ENCODE peak calls at places on chromosome 10, in nine cellular contexts. One of them, this sample, is unnamed. For H3K27me3, the result is how much of the 10 kb centered on the place peaks cover.

GRCh38 chr10:13725594-13725993 is 138.8 kb downstream of the PRPF18 start:
- DNase-seq in colonic mucosa: no peak
- DNase-seq in CD8-positive, alpha-beta T cell: no peak
- DNase-seq in left ventricle myocardium inferior: no peak
- DNase-seq in heart right ventricle: no peak
- DNase-seq in CD8-positive, alpha-beta memory T cell: no peak
- DNase-seq in A673: no peak
- DNase-seq in GM23248: no peak
- DNase-seq in keratinocyte: no peak
- DNase-seq in this sample: no peak

GRCh38 chr10:28291881-28292297 is 11.0 kb downstream of the MPP7 start:
- DNase-seq in CD8-positive, alpha-beta memory T cell: no peak
- DNase-seq in heart right ventricle: no peak
- DNase-seq in left ventricle myocardium inferior: no peak
- DNase-seq in A673: no peak
- DNase-seq in keratinocyte: peak
- DNase-seq in CD8-positive, alpha-beta T cell: no peak
- DNase-seq in GM23248: peak
- DNase-seq in colonic mucosa: no peak
- DNase-seq in this sample: no peak

GRCh38 chr10:47410862-47411261 is 26.8 kb upstream of the ZNF488 start:
- DNase-seq in colonic mucosa: no peak
- DNase-seq in A673: no peak
- DNase-seq in heart right ventricle: no peak
- DNase-seq in left ventricle myocardium inferior: no peak
- DNase-seq in CD8-positive, alpha-beta memory T cell: no peak
- DNase-seq in CD8-positive, alpha-beta T cell: no peak
- DNase-seq in GM23248: no peak
- DNase-seq in keratinocyte: no peak
- DNase-seq in this sample: no peak

GRCh38 chr10:49298990-49299815 is at the start of gene C10orf71:
- DNase-seq in left ventricle myocardium inferior: peak
- DNase-seq in A673: no peak
- DNase-seq in CD8-positive, alpha-beta T cell: no peak
- DNase-seq in GM23248: no peak
- DNase-seq in colonic mucosa: no peak
- DNase-seq in keratinocyte: no peak
- DNase-seq in heart right ventricle: peak
- DNase-seq in CD8-positive, alpha-beta memory T cell: no peak
- DNase-seq in this sample: no peak

GRCh38 chr10:115866174-115866573 is 406.8 kb downstream of the GFRA1 start:
- DNase-seq in colonic mucosa: no peak
- DNase-seq in A673: no peak
- DNase-seq in keratinocyte: no peak
- DNase-seq in heart right ventricle: no peak
- DNase-seq in CD8-positive, alpha-beta memory T cell: no peak
- DNase-seq in left ventricle myocardium inferior: no peak
- DNase-seq in GM23248: no peak
- DNase-seq in CD8-positive, alpha-beta T cell: no peak
- DNase-seq in this sample: no peak

GRCh38 chr10:119268871-119269506 is 61.6 kb downstream of the GRK5 start:
- DNase-seq in GM23248: no peak
- DNase-seq in A673: no peak
- DNase-seq in CD8-positive, alpha-beta memory T cell: peak
- DNase-seq in heart right ventricle: no peak
- DNase-seq in colonic mucosa: no peak
- DNase-seq in CD8-positive, alpha-beta T cell: peak
- DNase-seq in left ventricle myocardium inferior: no peak
- DNase-seq in keratinocyte: no peak
- DNase-seq in this sample: peak

GRCh38 chr10:46297406-46298204 is 10.8 kb downstream of the ANTXRL start:
- DNase-seq in colonic mucosa: no peak
- DNase-seq in A673: no peak
- DNase-seq in keratinocyte: no peak
- DNase-seq in CD8-positive, alpha-beta T cell: peak
- DNase-seq in GM23248: no peak
- DNase-seq in heart right ventricle: no peak
- DNase-seq in left ventricle myocardium inferior: no peak
- DNase-seq in CD8-positive, alpha-beta memory T cell: peak
- DNase-seq in this sample: peak

GRCh38 chr10:269440-270074 is 134.3 kb downstream of the ZMYND11 start:
- DNase-seq in GM23248: no peak
- DNase-seq in CD8-positive, alpha-beta T cell: no peak
- DNase-seq in keratinocyte: no peak
- DNase-seq in CD8-positive, alpha-beta memory T cell: no peak
- DNase-seq in A673: no peak
- DNase-seq in heart right ventricle: no peak
- DNase-seq in colonic mucosa: no peak
- DNase-seq in left ventricle myocardium inferior: no peak
- DNase-seq in this sample: no peak

GRCh38 chr10:59905735-59906416 is 480 bp downstream of the CCDC6 start:
- DNase-seq in CD8-positive, alpha-beta memory T cell: no peak
- DNase-seq in colonic mucosa: no peak
- DNase-seq in keratinocyte: no peak
- DNase-seq in left ventricle myocardium inferior: no peak
- DNase-seq in heart right ventricle: no peak
- DNase-seq in GM23248: no peak
- DNase-seq in CD8-positive, alpha-beta T cell: no peak
- DNase-seq in A673: no peak
- DNase-seq in this sample: peak

GRCh38 chr10:59907537-59907917 is 1.2 kb upstream of the CCDC6 start:
- DNase-seq in A673: peak
- DNase-seq in colonic mucosa: no peak
- DNase-seq in CD8-positive, alpha-beta T cell: no peak
- DNase-seq in keratinocyte: no peak
- DNase-seq in left ventricle myocardium inferior: no peak
- DNase-seq in heart right ventricle: no peak
- DNase-seq in CD8-positive, alpha-beta memory T cell: no peak
- DNase-seq in GM23248: no peak
- DNase-seq in this sample: no peak

GRCh38 chr10:59906417-59907202 is at the start of gene CCDC6:
- DNase-seq in colonic mucosa: peak
- DNase-seq in CD8-positive, alpha-beta T cell: peak
- DNase-seq in GM23248: peak
- DNase-seq in keratinocyte: no peak
- DNase-seq in heart right ventricle: peak
- DNase-seq in CD8-positive, alpha-beta memory T cell: peak
- DNase-seq in left ventricle myocardium inferior: peak
- DNase-seq in A673: peak
- DNase-seq in this sample: peak

GRCh38 chr10:59908808-59909143 is 2.4 kb upstream of the CCDC6 start:
- DNase-seq in CD8-positive, alpha-beta T cell: no peak
- DNase-seq in CD8-positive, alpha-beta memory T cell: no peak
- DNase-seq in GM23248: no peak
- DNase-seq in A673: no peak
- DNase-seq in keratinocyte: no peak
- DNase-seq in heart right ventricle: no peak
- DNase-seq in colonic mucosa: no peak
- DNase-seq in left ventricle myocardium inferior: no peak
- DNase-seq in this sample: no peak

DNA sequence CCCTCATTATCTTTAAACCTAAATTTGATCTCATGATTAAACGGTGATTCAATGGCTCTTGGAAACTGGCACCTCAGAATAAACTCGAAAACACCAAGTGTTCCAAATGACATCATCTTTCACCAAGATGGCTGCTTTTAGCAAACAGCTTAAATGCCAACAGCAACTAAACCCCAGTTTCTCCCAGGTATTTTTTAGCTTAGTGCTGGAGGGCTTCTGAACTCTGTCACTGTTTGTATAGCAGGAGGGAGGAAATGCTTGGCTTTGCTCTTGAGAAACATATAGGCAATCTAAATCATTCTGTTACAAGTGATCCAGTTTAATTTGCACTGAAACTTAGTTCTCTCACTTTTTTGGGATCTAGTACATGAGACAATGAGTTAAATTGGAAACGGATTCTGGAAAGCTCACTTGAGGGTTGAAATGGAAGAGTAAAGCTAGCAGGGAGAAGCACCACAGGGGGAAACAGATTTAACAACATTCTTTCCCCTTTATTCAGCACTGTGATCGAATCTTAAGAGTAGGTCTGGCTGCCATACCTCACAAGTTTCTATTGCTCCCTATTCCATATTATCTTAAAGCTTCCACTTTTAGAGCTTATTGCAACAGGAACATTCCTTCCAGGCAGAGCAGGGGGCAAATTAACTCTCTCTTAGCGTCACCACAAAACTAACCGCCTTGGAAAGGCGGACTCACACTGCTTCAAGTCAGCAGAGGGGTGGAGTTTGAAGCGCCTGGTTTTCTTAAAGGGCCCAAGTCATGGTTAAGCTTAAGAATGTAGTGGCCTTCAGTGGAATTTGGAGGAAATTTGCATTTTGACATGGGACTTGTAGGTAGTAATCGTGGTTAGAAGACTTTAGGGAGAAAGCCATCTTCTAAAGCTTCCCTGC is 1.8 kb upstream of the CCDC6 start:
- DNase-seq in GM23248: peak
- DNase-seq in keratinocyte: no peak
- DNase-seq in A673: peak
- DNase-seq in CD8-positive, alpha-beta memory T cell: peak
- DNase-seq in colonic mucosa: peak
- DNase-seq in left ventricle myocardium inferior: no peak
- DNase-seq in heart right ventricle: peak
- DNase-seq in CD8-positive, alpha-beta T cell: peak
- DNase-seq in this sample: peak
- H3K4me3 ChIP-seq in GM23248: peak
- H3K4me3 ChIP-seq in keratinocyte: peak
- H3K4me3 ChIP-seq in A673: peak
- H3K4me3 ChIP-seq in CD8-positive, alpha-beta memory T cell: peak
- H3K4me3 ChIP-seq in colonic mucosa: peak
- H3K4me3 ChIP-seq in left ventricle myocardium inferior: peak
- H3K4me3 ChIP-seq in heart right ventricle: peak
- H3K4me3 ChIP-seq in CD8-positive, alpha-beta T cell: peak
- H3K4me3 ChIP-seq in this sample: peak

GRCh38 chr10:71527135-71527534 is 130.4 kb downstream of the CDH23 start:
- DNase-seq in keratinocyte: no peak
- DNase-seq in heart right ventricle: no peak
- DNase-seq in left ventricle myocardium inferior: no peak
- DNase-seq in A673: no peak
- DNase-seq in GM23248: no peak
- DNase-seq in colonic mucosa: no peak
- DNase-seq in CD8-positive, alpha-beta memory T cell: no peak
- DNase-seq in CD8-positive, alpha-beta T cell: no peak
- DNase-seq in this sample: no peak

GRCh38 chr10:71528371-71529202 is 131.9 kb downstream of the CDH23 start:
- DNase-seq in colonic mucosa: no peak
- DNase-seq in CD8-positive, alpha-beta memory T cell: no peak
- DNase-seq in left ventricle myocardium inferior: no peak
- DNase-seq in A673: peak
- DNase-seq in heart right ventricle: no peak
- DNase-seq in CD8-positive, alpha-beta T cell: no peak
- DNase-seq in GM23248: no peak
- DNase-seq in keratinocyte: no peak
- DNase-seq in this sample: no peak

GRCh38 chr10:71530781-71531180 is 134.1 kb downstream of the CDH23 start:
- DNase-seq in CD8-positive, alpha-beta memory T cell: no peak
- DNase-seq in colonic mucosa: no peak
- DNase-seq in keratinocyte: no peak
- DNase-seq in left ventricle myocardium inferior: no peak
- DNase-seq in heart right ventricle: no peak
- DNase-seq in A673: no peak
- DNase-seq in CD8-positive, alpha-beta T cell: no peak
- DNase-seq in GM23248: no peak
- DNase-seq in this sample: no peak

GRCh38 chr10:71526662-71527061 is 129.9 kb downstream of the CDH23 start:
- DNase-seq in A673: no peak
- DNase-seq in CD8-positive, alpha-beta memory T cell: no peak
- DNase-seq in GM23248: no peak
- DNase-seq in keratinocyte: no peak
- DNase-seq in left ventricle myocardium inferior: no peak
- DNase-seq in heart right ventricle: no peak
- DNase-seq in colonic mucosa: no peak
- DNase-seq in CD8-positive, alpha-beta T cell: no peak
- DNase-seq in this sample: no peak

DNA sequence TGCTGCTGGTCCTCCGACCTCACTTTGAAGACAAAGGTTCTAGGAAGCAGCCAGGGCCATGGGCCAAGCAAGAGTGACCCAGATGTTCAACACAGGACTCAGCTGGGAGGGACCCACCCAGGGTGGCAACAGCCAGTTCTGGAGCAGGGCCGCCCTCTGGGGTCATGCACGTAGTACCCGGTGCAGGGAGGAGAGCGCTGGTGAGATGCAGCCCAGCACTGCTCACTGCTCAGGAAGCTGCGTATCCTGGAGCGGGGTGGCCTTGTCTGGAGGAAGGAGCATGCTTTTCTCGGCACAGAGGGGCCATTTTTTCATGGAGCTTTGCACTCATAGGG is 132.4 kb downstream of the CDH23 start:
- DNase-seq in A673: no peak
- DNase-seq in left ventricle myocardium inferior: no peak
- DNase-seq in GM23248: no peak
- DNase-seq in CD8-positive, alpha-beta memory T cell: no peak
- DNase-seq in colonic mucosa: no peak
- DNase-seq in keratinocyte: no peak
- DNase-seq in heart right ventricle: no peak
- DNase-seq in CD8-positive, alpha-beta T cell: no peak
- DNase-seq in this sample: no peak
- H3K27me3 ChIP-seq in A673: under half
- H3K27me3 ChIP-seq in left ventricle myocardium inferior: under half
- H3K27me3 ChIP-seq in GM23248: under half
- H3K27me3 ChIP-seq in CD8-positive, alpha-beta memory T cell: under half
- H3K27me3 ChIP-seq in colonic mucosa: under half
- H3K27me3 ChIP-seq in keratinocyte: under half
- H3K27me3 ChIP-seq in heart right ventricle: under half
- H3K27me3 ChIP-seq in CD8-positive, alpha-beta T cell: under half
- H3K27me3 ChIP-seq in this sample: under half

DNA sequence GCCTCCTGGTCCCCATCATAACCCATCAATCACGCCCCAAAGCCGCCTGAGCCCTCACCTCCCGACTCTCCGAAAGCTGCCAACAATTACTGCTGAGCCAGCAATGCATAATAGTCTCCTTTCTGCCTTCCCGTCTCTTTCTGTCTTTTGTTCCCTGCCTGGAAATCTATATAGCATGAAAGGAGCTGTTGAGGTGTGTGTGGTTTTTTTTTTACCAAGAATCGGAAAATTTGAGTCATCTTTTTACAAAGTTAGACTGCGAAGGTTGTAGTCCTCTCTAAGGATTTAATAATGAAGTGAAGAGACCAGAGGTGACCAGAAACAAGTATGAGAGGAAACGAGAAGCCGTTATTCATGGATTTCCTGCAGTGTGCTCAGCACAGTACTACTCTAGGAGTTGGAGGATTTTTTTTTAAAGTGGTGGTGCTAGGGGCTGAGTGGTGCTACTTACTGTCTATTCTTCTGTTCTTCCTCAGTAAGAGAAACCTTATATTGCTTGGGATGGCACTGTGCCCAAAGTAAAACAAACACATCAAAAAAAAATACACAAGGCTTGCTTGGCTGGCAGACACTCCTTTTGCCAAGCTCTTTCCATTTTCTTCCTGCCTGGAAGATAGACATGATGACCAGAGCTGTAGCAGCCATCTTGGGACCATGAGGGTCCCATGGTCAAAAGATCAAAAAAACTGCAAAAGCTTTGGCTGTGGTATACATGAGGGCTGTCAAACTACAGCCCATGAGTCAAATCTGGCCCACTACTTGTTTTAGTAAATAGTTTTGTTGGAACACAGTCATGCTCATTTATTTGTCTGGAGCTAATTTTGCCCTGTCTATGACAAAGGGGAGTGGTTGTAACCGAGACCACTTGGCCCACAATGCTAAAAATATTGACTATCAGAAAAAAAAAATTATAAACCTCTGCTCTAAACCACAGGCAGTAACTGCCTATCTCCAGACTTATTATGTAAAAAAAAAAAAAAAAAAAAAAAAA is 37.3 kb downstream of the ASB13 start:
- DNase-seq in keratinocyte: no peak
- DNase-seq in left ventricle myocardium inferior: no peak
- DNase-seq in colonic mucosa: no peak
- DNase-seq in CD8-positive, alpha-beta memory T cell: no peak
- DNase-seq in A673: no peak
- DNase-seq in heart right ventricle: no peak
- DNase-seq in CD8-positive, alpha-beta T cell: no peak
- DNase-seq in GM23248: peak
- DNase-seq in this sample: no peak
- H3K4me3 ChIP-seq in keratinocyte: no peak
- H3K4me3 ChIP-seq in left ventricle myocardium inferior: peak
- H3K4me3 ChIP-seq in colonic mucosa: no peak
- H3K4me3 ChIP-seq in CD8-positive, alpha-beta memory T cell: no peak
- H3K4me3 ChIP-seq in A673: no peak
- H3K4me3 ChIP-seq in heart right ventricle: no peak
- H3K4me3 ChIP-seq in CD8-positive, alpha-beta T cell: no peak
- H3K4me3 ChIP-seq in GM23248: peak
- H3K4me3 ChIP-seq in this sample: no peak

DNA sequence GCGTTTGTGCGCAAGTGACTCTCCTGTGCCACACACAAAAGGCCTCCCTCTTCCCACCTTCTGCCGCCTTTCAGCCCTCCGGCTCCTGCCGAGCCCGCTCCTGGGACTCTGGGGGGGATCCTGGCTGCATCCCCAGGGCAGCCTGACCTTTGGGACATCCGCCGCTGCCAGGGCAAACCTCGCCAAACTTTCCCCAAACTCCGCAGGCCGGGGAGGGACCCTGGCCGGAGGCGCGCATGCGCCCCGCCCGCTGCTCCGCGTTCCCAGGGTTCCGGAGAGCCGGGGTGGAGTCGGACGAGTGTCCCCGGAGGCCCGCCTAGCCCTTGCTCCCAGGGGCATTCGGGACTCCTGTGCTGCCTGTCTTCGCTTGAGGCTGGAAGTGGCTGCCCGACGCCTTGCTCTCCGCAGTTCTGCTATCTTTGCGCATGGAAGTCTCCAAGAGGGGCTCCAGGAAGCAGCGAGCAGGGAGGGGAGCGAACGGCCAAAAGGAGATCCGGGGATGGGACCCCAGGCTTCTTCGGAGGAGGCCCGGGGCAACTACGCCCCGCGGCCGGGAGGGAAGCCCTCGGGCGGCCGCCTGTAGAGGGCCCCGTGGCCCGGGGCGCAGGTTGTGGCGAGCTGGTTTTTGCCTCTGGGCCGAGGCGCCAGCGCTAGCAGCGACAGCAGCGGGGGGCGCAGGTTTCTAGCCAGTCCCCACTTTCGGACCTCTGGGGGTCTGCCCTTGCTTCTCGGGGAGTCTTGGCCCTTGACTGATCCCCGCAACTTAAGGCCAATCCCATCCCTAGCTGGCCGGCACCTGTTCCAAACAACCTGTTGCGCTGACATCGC is 7.0 kb downstream of the PTF1A start:
- DNase-seq in heart right ventricle: no peak
- DNase-seq in colonic mucosa: no peak
- DNase-seq in keratinocyte: no peak
- DNase-seq in GM23248: no peak
- DNase-seq in left ventricle myocardium inferior: no peak
- DNase-seq in CD8-positive, alpha-beta memory T cell: no peak
- DNase-seq in A673: peak
- DNase-seq in CD8-positive, alpha-beta T cell: no peak
- DNase-seq in this sample: no peak
- H3K27me3 ChIP-seq in heart right ventricle: half or more
- H3K27me3 ChIP-seq in colonic mucosa: half or more
- H3K27me3 ChIP-seq in keratinocyte: half or more
- H3K27me3 ChIP-seq in GM23248: half or more
- H3K27me3 ChIP-seq in left ventricle myocardium inferior: half or more
- H3K27me3 ChIP-seq in CD8-positive, alpha-beta memory T cell: under half
- H3K27me3 ChIP-seq in A673: half or more
- H3K27me3 ChIP-seq in CD8-positive, alpha-beta T cell: under half
- H3K27me3 ChIP-seq in this sample: under half

This sample was measured in DND-41.